ENCODE peak calls at places on chromosomes 1 and 21, in four cellular contexts. M is prostate gland, F is hepatocyte, V is astrocyte. H is an unnamed sample.

GRCh38 chr1:204544321-204544720 is 28.1 kb downstream of the MDM4 start:
- DNase-seq in M (no peak), F (no peak), V (peak), H (peak)

GRCh38 chr1:175338447-175339135 is 146.0 kb upstream of the KIAA0040 start:
- DNase-seq in M (no peak), F (peak), V (no peak), H (no peak)

GRCh38 chr1:47661065-47661464 is 223.2 kb downstream of the FOXD2 start:
- DNase-seq in M (no peak), F (no peak), V (no peak), H (no peak)

GRCh38 chr21:14737922-14738321 is 191.8 kb upstream of the SAMSN1 start:
- DNase-seq in M (peak), F (peak), V (no peak), H (peak)

GRCh38 chr1:172451002-172451443 is 7.2 kb upstream of the PIGC start:
- DNase-seq in M (no peak), F (peak), V (peak), H (peak)

GRCh38 chr21:46425061-46425460 is 33.6 kb upstream of the DIP2A start:
- DNase-seq in M (no peak), F (no peak), V (no peak), H (no peak)

GRCh38 chr1:113278371-113278770 is 111.9 kb upstream of the MAGI3 start:
- DNase-seq in M (no peak), F (no peak), V (no peak), H (no peak)

GRCh38 chr1:214219916-214220315 is 61.0 kb upstream of the SMYD2 start:
- DNase-seq in M (no peak), F (no peak), V (no peak), H (no peak)

GRCh38 chr1:23169727-23170335 is 1.2 kb upstream of the LUZP1 start:
- DNase-seq in M (peak), F (peak), V (peak), H (peak)

GRCh38 chr1:33641099-33641830 is 168.8 kb downstream of the ZSCAN20 start:
- DNase-seq in M (no peak), F (peak), V (peak), H (peak)

GRCh38 chr1:201648066-201648910 is 109.4 kb downstream of the NAV1 start:
- DNase-seq in M (peak), F (peak), V (peak), H (peak)

GRCh38 chr1:241310451-241310850 is 46.6 kb downstream of the RGS7 start:
- DNase-seq in M (no peak), F (no peak), V (no peak), H (peak)

GRCh38 chr1:214513394-214513793 is 38.0 kb downstream of the PTPN14 start:
- DNase-seq in M (no peak), F (no peak), V (no peak), H (no peak)

GRCh38 chr1:22544606-22545005 is 18.7 kb upstream of the EPHA8 start:
- DNase-seq in M (no peak), F (no peak), V (no peak), H (no peak)

GRCh38 chr1:167650266-167651160 is 20.5 kb downstream of the RCSD1 start:
- DNase-seq in M (no peak), F (no peak), V (no peak), H (no peak)

GRCh38 chr1:113452921-113453770 is 62.8 kb downstream of the MAGI3 start:
- DNase-seq in M (peak), F (peak), V (peak), H (peak)

GRCh38 chr1:242826706-242827336 is 302.3 kb upstream of the PLD5 start:
- DNase-seq in M (no peak), F (no peak), V (peak), H (no peak)

GRCh38 chr1:9766759-9767442 is 56.9 kb downstream of the CLSTN1 start:
- DNase-seq in M (no peak), F (peak), V (peak), H (peak)

GRCh38 chr1:167165948-167166702 is 54.6 kb upstream of the POU2F1 start:
- DNase-seq in M (peak), F (peak), V (peak), H (no peak)

GRCh38 chr1:21097744-21098143 is 79.0 kb downstream of the EIF4G3 start:
- DNase-seq in M (no peak), F (no peak), V (no peak), H (no peak)

GRCh38 chr1:183864611-183865010 is 59.7 kb downstream of the RGL1 start:
- DNase-seq in M (no peak), F (no peak), V (no peak), H (no peak)

GRCh38 chr1:208985231-208985630 is 598.3 kb upstream of the CAMK1G start:
- DNase-seq in M (no peak), F (no peak), V (no peak), H (no peak)

GRCh38 chr1:207418336-207418735 is 35.8 kb upstream of the CR2 start:
- DNase-seq in M (no peak), F (no peak), V (no peak), H (no peak)

GRCh38 chr1:114982251-114982650 is 47.4 kb upstream of the TSHB start:
- DNase-seq in M (no peak), F (no peak), V (no peak), H (no peak)

GRCh38 chr1:221708987-221709386 is 32.9 kb downstream of the DUSP10 start:
- DNase-seq in M (no peak), F (peak), V (peak), H (no peak)

GRCh38 chr21:45078877-45079281 is 4.5 kb downstream of the ADARB1 start:
- DNase-seq in M (no peak), F (no peak), V (peak), H (no peak)

GRCh38 chr1:234478481-234479309 is at the start of gene TARBP1:
- DNase-seq in M (peak), F (peak), V (peak), H (peak)
- TF ChIP-seq CTCF in M (no peak), F (no peak), V (no peak), H (peak)

DNA sequence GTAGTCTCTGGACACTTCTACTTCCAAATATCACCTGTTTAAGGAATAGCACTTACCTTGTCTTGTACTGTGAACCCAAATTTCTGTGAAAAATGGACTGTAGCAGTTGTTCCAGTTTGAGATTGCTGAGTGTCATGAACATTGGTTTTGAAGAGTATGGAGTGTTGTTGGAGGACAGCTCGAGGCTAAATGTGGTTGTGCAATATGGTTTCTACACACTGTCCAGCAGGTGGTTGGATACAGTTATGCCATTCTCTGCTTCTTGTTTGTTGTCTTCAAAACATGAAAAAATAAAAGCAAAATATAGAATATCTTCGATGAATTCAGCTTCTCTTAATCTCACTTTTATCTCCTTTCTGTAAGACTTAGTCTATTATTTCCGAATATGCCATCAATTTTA is 67.1 kb downstream of the DDR2 start:
- DNase-seq in M (no peak), F (no peak), V (no peak), H (no peak)
- TF ChIP-seq CTCF in M (no peak), F (no peak), V (no peak), H (peak)

GRCh38 chr1:219871427-219872057 is 56.8 kb downstream of the SLC30A10 start:
- DNase-seq in M (no peak), F (no peak), V (no peak), H (no peak)

GRCh38 chr1:219880765-219881457 is 47.4 kb downstream of the SLC30A10 start:
- DNase-seq in M (no peak), F (no peak), V (peak), H (no peak)

GRCh38 chr1:219882116-219882515 is 46.2 kb downstream of the SLC30A10 start:
- DNase-seq in M (no peak), F (no peak), V (no peak), H (no peak)

GRCh38 chr1:219875860-219876259 is 52.5 kb downstream of the SLC30A10 start:
- DNase-seq in M (no peak), F (no peak), V (no peak), H (no peak)

DNA sequence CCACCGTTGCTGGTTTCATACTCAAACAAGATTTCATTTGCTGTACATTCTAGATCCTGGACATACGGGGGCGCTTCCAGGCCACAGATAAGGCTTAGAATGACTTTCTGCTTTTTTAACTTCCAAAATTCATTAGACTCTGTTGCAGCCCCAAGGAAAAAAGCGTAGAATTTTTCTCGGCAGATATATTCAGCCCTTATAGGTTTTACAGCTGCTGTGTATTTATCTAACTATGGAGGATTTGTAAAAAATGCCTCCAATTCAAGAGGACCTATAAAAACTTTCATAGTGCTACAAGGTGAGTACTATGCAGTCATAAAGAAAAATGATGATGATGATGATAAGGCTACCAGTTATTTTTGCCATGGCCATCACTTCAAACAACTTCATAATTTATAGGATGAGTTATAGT is 51.6 kb downstream of the SLC30A10 start:
- DNase-seq in M (no peak), F (no peak), V (no peak), H (no peak)
- TF ChIP-seq CTCF in M (no peak), F (peak), V (no peak), H (no peak)

GRCh38 chr1:205743977-205744376 is 6.0 kb downstream of the NUCKS1 start:
- DNase-seq in M (no peak), F (no peak), V (no peak), H (no peak)

GRCh38 chr1:205744403-205744802 is 5.6 kb downstream of the NUCKS1 start:
- DNase-seq in M (no peak), F (no peak), V (no peak), H (no peak)

GRCh38 chr1:205735218-205735617 is 14.8 kb downstream of the NUCKS1 start:
- DNase-seq in M (no peak), F (no peak), V (no peak), H (no peak)

GRCh38 chr1:205741681-205742080 is 8.3 kb downstream of the NUCKS1 start:
- DNase-seq in M (no peak), F (no peak), V (no peak), H (no peak)

GRCh38 chr1:205739348-205740160 is 10.4 kb downstream of the NUCKS1 start:
- DNase-seq in M (no peak), F (no peak), V (peak), H (peak)
- TF ChIP-seq CTCF in M (no peak), F (no peak), V (peak), H (peak)

GRCh38 chr1:64240209-64240608 is 36.8 kb downstream of the UBE2U start:
- DNase-seq in M (no peak), F (peak), V (no peak), H (peak)
- TF ChIP-seq CTCF in M (no peak), F (peak), V (no peak), H (peak)

GRCh38 chr1:110508038-110508437 is 10.9 kb downstream of the KCNA10 start:
- DNase-seq in M (no peak), F (peak), V (no peak), H (no peak)
- TF ChIP-seq CTCF in M (no peak), F (no peak), V (no peak), H (no peak)

H was measured in HFFc6.